ENCODE peak calls at places on chromosomes 6 and 20, in six cellular contexts. C, T, H, Y, W and E are unnamed samples.

GRCh38 chr20:34771680-34772081 is 53.8 kb downstream of the NCOA6 start:
- DNase-seq in C (no peak), T (no peak), H (no peak), Y (no peak), W (no peak), E (no peak)

GRCh38 chr6:121645100-121645745 is 209.8 kb downstream of the GJA1 start:
- DNase-seq in C (no peak), T (no peak), H (peak), Y (peak), W (no peak), E (no peak)

GRCh38 chr20:39249798-39250197 is 287.7 kb downstream of the DHX35 start:
- DNase-seq in C (no peak), T (no peak), H (no peak), Y (no peak), W (no peak), E (no peak)

GRCh38 chr6:113031591-113031990 is 684.5 kb downstream of the RFPL4B start:
- DNase-seq in C (no peak), T (no peak), H (no peak), Y (no peak), W (no peak), E (no peak)

GRCh38 chr6:1316482-1317220 is 4.8 kb downstream of the FOXQ1 start:
- DNase-seq in C (peak), T (peak), H (no peak), Y (no peak), W (no peak), E (no peak)

GRCh38 chr20:18705490-18705889 is 108.1 kb upstream of the SCP2D1 start:
- DNase-seq in C (no peak), T (no peak), H (peak), Y (peak), W (peak), E (peak)

GRCh38 chr20:47030271-47030810 is 135.7 kb downstream of the EYA2 start:
- DNase-seq in C (no peak), T (no peak), H (no peak), Y (no peak), W (no peak), E (no peak)

GRCh38 chr20:17530716-17531536 is at the start of gene BFSP1:
- DNase-seq in C (peak), T (peak), H (peak), Y (peak), W (no peak), E (no peak)

GRCh38 chr6:150272264-150272975 is 96.4 kb upstream of the IYD start:
- DNase-seq in C (no peak), T (no peak), H (no peak), Y (no peak), W (no peak), E (no peak)

GRCh38 chr20:58637466-58638198 is 13.5 kb upstream of the STX16 start:
- DNase-seq in C (no peak), T (no peak), H (no peak), Y (no peak), W (no peak), E (no peak)

GRCh38 chr6:16436550-16436949 is 198.2 kb downstream of the GMPR start:
- DNase-seq in C (no peak), T (no peak), H (no peak), Y (no peak), W (no peak), E (no peak)

GRCh38 chr6:63923139-63923739 is 287.6 kb downstream of the PHF3 start:
- DNase-seq in C (no peak), T (peak), H (no peak), Y (peak), W (no peak), E (no peak)

GRCh38 chr6:113318553-113318952 is 538.6 kb upstream of the MARCKS start:
- DNase-seq in C (no peak), T (no peak), H (peak), Y (peak), W (no peak), E (no peak)

DNA sequence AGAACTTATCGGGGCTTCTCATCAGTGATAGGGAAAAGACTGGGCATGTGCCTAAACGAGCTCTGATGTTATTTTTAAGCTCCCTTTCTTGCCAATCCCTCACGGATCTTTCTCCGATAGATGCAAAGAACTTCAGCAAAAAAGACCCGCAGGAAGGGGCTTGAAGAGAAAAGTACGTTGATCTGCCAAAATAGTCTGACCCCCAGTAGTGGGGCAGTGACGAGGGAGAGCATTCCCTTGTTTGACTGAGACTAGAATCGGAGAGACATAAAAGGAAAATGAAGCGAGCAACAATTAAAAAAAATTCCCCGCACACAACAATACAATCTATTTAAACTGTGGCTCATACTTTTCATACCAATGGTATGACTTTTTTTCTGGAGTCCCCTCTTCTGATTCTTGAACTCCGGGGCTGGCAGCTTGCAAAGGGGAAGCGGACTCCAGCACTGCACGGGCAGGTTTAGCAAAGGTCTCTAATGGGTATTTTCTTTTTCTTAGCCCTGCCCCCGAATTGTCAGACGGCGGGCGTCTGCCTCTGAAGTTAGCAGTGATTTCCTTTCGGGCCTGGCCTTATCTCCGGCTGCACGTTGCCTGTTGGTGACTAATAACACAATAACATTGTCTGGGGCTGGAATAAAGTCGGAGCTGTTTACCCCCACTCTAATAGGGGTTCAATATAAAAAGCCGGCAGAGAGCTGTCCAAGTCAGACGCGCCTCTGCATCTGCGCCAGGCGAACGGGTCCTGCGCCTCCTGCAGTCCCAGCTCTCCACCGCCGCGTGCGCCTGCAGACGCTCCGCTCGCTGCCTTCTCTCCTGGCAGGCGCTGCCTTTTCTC is at the start of gene EDN1:
- DNase-seq in C (peak), T (peak), H (peak), Y (peak), W (no peak), E (no peak)
- TF ChIP-seq CTCF in C (peak), T (peak), H (peak), Y (peak), W (peak), E (peak)

DNA sequence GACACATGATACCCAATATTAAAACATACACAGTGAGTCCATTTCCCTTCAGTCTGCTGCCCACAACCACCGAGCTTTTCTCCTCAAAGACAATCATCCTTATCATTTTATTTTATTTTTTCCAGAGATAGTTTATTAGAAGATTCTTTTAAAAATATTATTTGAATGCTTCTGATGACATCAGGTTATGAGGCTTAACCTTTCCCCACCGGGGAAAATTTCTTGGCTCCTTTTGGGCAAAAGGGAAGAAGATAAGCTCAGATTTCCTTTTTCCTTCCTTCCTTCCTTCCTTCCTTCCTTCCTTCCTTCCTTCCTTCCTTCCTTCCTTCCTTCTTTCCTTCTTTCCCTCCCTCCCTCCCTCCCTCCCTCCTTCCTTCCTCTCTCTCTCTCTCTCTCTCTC is 149.5 kb upstream of the CITED2 start:
- DNase-seq in C (no peak), T (no peak), H (no peak), Y (no peak), W (no peak), E (no peak)
- H3K4me3 ChIP-seq in C (no peak), T (no peak), H (no peak), Y (no peak), W (no peak), E (no peak)

DNA sequence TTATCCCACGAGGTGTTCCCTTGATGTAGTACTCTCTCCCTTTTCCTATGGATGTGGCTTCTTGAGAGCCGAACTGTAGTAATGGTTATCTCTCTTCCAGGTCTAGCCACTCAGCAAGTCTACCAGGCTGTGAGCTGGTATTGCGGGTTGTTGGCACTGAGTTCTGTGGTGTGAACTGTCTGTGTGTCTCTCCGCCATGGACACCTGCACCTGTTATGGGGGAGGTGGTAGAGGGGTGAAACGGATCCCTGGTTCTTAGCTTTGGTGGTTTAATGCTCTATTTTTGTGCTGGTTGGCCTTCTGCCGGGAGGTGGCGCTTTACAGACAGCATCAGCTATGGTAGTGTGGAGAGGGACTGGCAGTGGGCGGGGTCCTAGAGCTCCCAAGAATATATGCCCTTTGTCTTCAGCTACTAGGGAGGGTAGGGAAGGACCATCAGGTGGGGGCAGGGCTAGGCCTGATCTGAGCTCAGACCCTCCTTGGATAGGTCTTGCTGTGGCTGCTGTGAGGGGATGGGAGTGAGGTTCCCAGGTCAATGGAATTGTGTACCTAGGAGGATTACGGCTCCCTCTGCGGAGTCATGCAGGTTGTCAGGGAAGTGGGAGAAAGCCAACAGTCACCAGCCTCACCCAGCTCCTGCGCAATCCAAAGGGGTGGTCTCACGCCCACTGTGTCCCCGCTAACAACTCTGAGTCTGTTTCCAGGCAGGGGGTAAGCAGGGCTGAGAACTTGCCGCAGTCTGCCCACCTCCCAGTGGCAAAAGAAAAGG is 154.2 kb downstream of the CCDC170 start:
- DNase-seq in C (peak), T (no peak), H (peak), Y (peak), W (no peak), E (no peak)
- TF ChIP-seq CTCF in C (peak), T (peak), H (peak), Y (peak), W (peak), E (peak)

GRCh38 chr20:2873010-2873746 is at the start of gene PTPRA:
- DNase-seq in C (peak), T (peak), H (peak), Y (peak), W (peak), E (peak)

GRCh38 chr20:2873747-2874041 is 413 bp downstream of the PTPRA start:
- DNase-seq in C (peak), T (peak), H (no peak), Y (peak), W (no peak), E (no peak)

GRCh38 chr20:2872304-2873009 is 824 bp upstream of the PTPRA start:
- DNase-seq in C (peak), T (peak), H (peak), Y (peak), W (no peak), E (no peak)

GRCh38 chr20:2871111-2871465 is 2.2 kb upstream of the PTPRA start:
- DNase-seq in C (no peak), T (no peak), H (no peak), Y (peak), W (no peak), E (no peak)

GRCh38 chr20:2871555-2872303 is 1.6 kb upstream of the PTPRA start:
- DNase-seq in C (peak), T (no peak), H (no peak), Y (peak), W (no peak), E (no peak)
- H3K4me3 ChIP-seq in C (peak), T (peak), H (peak), Y (peak), W (no peak), E (peak)

GRCh38 chr20:50788045-50788867 is 6.6 kb upstream of the BCAS4 start:
- DNase-seq in C (peak), T (peak), H (peak), Y (peak), W (no peak), E (peak)
- TF ChIP-seq CTCF in C (peak), T (peak), H (peak), Y (peak), W (peak), E (peak)

DNA sequence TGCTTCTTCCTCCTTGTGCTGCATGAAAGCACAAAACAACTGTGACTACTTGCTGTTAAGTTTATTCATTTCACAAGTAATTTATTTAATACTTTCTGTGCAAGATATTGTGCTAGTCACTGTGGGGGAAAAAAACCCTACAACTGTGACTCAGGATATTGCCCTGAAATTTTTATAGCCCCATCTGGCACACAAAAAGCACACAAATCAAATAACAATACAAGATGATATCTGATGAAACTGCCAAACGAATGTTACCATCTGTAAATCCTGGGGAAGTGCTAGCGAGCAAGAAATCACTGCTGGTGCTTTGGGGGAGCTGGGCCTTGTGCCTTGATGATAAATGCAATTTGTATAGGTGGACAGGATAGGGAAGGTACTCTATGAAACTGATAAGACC is 115.5 kb downstream of the RTN4IP1 start:
- DNase-seq in C (no peak), T (peak), H (no peak), Y (no peak), W (no peak), E (no peak)
- H3K4me3 ChIP-seq in C (no peak), T (peak), H (no peak), Y (no peak), W (no peak), E (peak)

GRCh38 chr6:41427642-41428401 is 92.4 kb downstream of the NCR2 start:
- DNase-seq in C (peak), T (peak), H (no peak), Y (no peak), W (no peak), E (no peak)
- TF ChIP-seq CTCF in C (peak), T (no peak), H (no peak), Y (no peak), W (no peak), E (no peak)

GRCh38 chr20:9912858-9913434 is 74.1 kb upstream of the PAK5 start:
- DNase-seq in C (peak), T (peak), H (peak), Y (peak), W (peak), E (peak)

GRCh38 chr20:9920908-9921307 is 82.0 kb upstream of the PAK5 start:
- DNase-seq in C (no peak), T (no peak), H (no peak), Y (no peak), W (no peak), E (no peak)

GRCh38 chr20:9919271-9920014 is 80.6 kb upstream of the PAK5 start:
- DNase-seq in C (no peak), T (no peak), H (no peak), Y (no peak), W (no peak), E (no peak)

GRCh38 chr20:9918360-9918759 is 79.5 kb upstream of the PAK5 start:
- DNase-seq in C (no peak), T (no peak), H (no peak), Y (no peak), W (no peak), E (no peak)

DNA sequence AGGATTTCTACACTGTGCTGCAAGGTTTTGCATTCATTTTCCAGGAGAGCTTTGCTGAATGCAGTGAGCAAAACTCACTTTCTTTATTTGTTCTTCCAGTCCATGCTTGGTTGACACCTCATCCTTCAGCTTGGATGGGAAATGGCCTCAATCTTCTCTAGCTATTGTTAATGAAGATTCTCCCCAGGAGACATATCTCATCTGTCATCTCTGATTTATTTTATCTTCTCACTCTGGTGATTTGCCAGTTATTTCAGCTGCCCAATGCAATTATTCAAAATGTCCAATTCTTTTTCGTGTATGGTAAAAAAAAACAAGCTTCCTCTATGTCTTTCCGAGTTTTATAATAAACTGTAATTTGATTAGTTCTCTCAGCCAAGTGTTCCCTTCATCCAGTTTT is 77.9 kb upstream of the PAK5 start:
- DNase-seq in C (no peak), T (no peak), H (no peak), Y (no peak), W (no peak), E (no peak)
- H3K4me3 ChIP-seq in C (no peak), T (no peak), H (no peak), Y (no peak), W (no peak), E (no peak)

GRCh38 chr20:45374101-45374467 is 4.0 kb downstream of the TP53TG5 start:
- DNase-seq in C (no peak), T (no peak), H (no peak), Y (no peak), W (no peak), E (no peak)
- TF ChIP-seq CTCF in C (no peak), T (peak), H (no peak), Y (no peak), W (no peak), E (no peak)